ENCODE peak calls at places on chromosomes 7 and 10, in nine cellular contexts. D, L, N, A, V, E, C, F and P are unnamed samples.

GRCh38 chr10:101643546-101643945 is 51.4 kb downstream of the FBXW4 start:
- DNase-seq in N (no peak), F (no peak), E (no peak), A (no peak), C (no peak), V (no peak), L (no peak), D (no peak), P (no peak)

GRCh38 chr10:100972904-100973535 is 3.7 kb downstream of the SEMA4G start:
- DNase-seq in L (no peak), V (no peak), E (no peak), N (peak; percentile 41), D (no peak), A (no peak), C (no peak), F (no peak), P (peak; percentile 61)

GRCh38 chr10:84587789-84588188 is 259.4 kb downstream of the CCSER2 start:
- DNase-seq in D (no peak), C (peak; percentile 45), L (no peak), A (no peak), F (no peak), E (no peak), V (no peak), N (no peak), P (no peak)

GRCh38 chr7:148979827-148980226 is 48.5 kb downstream of the PDIA4 start:
- DNase-seq in D (no peak), C (no peak), V (peak; percentile 26), E (no peak), L (no peak), N (no peak), F (no peak), A (no peak), P (no peak)

GRCh38 chr10:126062132-126063032 is 166.0 kb downstream of the FANK1 start:
- DNase-seq in A (no peak), E (no peak), D (peak; percentile 28), F (peak; percentile 89), V (no peak), L (no peak), C (no peak), N (no peak), P (peak; percentile 93)

GRCh38 chr7:25928549-25929330 is 223.3 kb upstream of the NFE2L3 start:
- DNase-seq in D (no peak), C (no peak), N (no peak), E (no peak), F (no peak), V (no peak), A (no peak), L (no peak), P (no peak)

GRCh38 chr7:28378574-28379149 is 33.7 kb upstream of the CREB5 start:
- DNase-seq in A (no peak), C (no peak), L (no peak), V (no peak), F (no peak), D (no peak), E (no peak), N (no peak), P (no peak)

GRCh38 chr7:26141077-26141476 is 10.9 kb upstream of the NFE2L3 start:
- DNase-seq in A (no peak), D (peak; percentile 60), N (no peak), V (no peak), E (no peak), L (no peak), C (no peak), F (no peak), P (no peak)

GRCh38 chr10:32738958-32739357 is 219.1 kb downstream of the ITGB1 start:
- DNase-seq in C (no peak), N (no peak), A (no peak), L (no peak), E (no peak), F (no peak), D (no peak), V (no peak), P (no peak)

GRCh38 chr10:43453266-43453831 is 16.4 kb downstream of the ZNF487 start:
- DNase-seq in V (peak; percentile 27), L (no peak), C (no peak), A (no peak), N (no peak), F (no peak), E (no peak), D (no peak), P (no peak)

GRCh38 chr10:29857843-29858242 is 201.5 kb downstream of the JCAD start:
- DNase-seq in N (no peak), D (no peak), E (no peak), F (no peak), V (no peak), C (no peak), L (no peak), A (no peak), P (no peak)

GRCh38 chr7:157544226-157544625 is 207.4 kb downstream of the DNAJB6 start:
- DNase-seq in V (no peak), D (no peak), L (no peak), A (no peak), C (no peak), N (no peak), E (no peak), F (no peak), P (no peak)

GRCh38 chr10:99815611-99816010 is 33.2 kb downstream of the ABCC2 start:
- DNase-seq in V (no peak), D (no peak), E (no peak), L (no peak), C (no peak), N (no peak), A (no peak), F (no peak), P (no peak)

GRCh38 chr7:95927781-95928180 is 155.4 kb downstream of the DYNC1I1 start:
- DNase-seq in C (no peak), L (no peak), F (no peak), V (no peak), E (no peak), N (no peak), A (no peak), D (no peak), P (no peak)

GRCh38 chr7:10672186-10672585 is 301.5 kb upstream of the PHF14 start:
- DNase-seq in V (no peak), L (no peak), E (no peak), F (no peak), D (no peak), N (no peak), C (no peak), A (no peak), P (no peak)

GRCh38 chr10:19412531-19412930 is 363.9 kb downstream of the MALRD1 start:
- DNase-seq in E (no peak), F (peak; percentile 18), A (peak; percentile 43), D (peak; percentile 10), V (no peak), L (peak; percentile 2), N (no peak), C (peak; percentile 12), P (no peak)

GRCh38 chr7:42493436-42494198 is 256.6 kb upstream of the GLI3 start:
- DNase-seq in C (no peak), A (peak; percentile 74), F (peak; percentile 17), N (no peak), L (no peak), V (no peak), E (no peak), D (no peak), P (peak; percentile 84)